ENCODE peak calls at places on chromosomes 13 and 19, in five cellular contexts. N, A, J, R and V are unnamed samples.

GRCh38 chr13:90532861-90533260 is 814.6 kb upstream of the MIR17HG start:
- DNase-seq in N (no peak), A (no peak), J (no peak), R (no peak), V (no peak)

GRCh38 chr19:56689198-56689597 is 17.6 kb upstream of the ZNF835 start:
- DNase-seq in N (no peak), A (no peak), J (no peak), R (no peak), V (no peak)

GRCh38 chr13:89401209-89401810 is 1730.1 kb downstream of the SLITRK5 start:
- DNase-seq in N (no peak), A (no peak), J (no peak), R (no peak), V (no peak)

GRCh38 chr13:40457844-40458243 is 208.6 kb downstream of the FOXO1 start:
- DNase-seq in N (no peak), A (no peak), J (no peak), R (no peak), V (no peak)

GRCh38 chr13:88086577-88086976 is 415.4 kb downstream of the SLITRK5 start:
- DNase-seq in N (no peak), A (no peak), J (no peak), R (no peak), V (no peak)

GRCh38 chr13:77528834-77529500 is 6.5 kb upstream of the SCEL start:
- DNase-seq in N (no peak), A (no peak), J (no peak), R (no peak), V (no peak)

GRCh38 chr13:79538757-79539156 is 57.8 kb downstream of the NDFIP2 start:
- DNase-seq in N (no peak), A (no peak), J (no peak), R (no peak), V (no peak)

GRCh38 chr13:76004411-76004810 is 368.3 kb downstream of the LMO7 start:
- DNase-seq in N (no peak), A (no peak), J (no peak), R (no peak), V (no peak)

GRCh38 chr13:59842507-59842906 is 321.2 kb downstream of the DIAPH3 start:
- DNase-seq in N (no peak), A (no peak), J (no peak), R (no peak), V (no peak)

GRCh38 chr13:95319551-95320274 is 18.5 kb upstream of the ABCC4 start:
- DNase-seq in N (no peak), A (no peak), J (no peak), R (no peak), V (no peak)

GRCh38 chr19:29502581-29502850 is 23.3 kb upstream of the VSTM2B start:
- DNase-seq in N (no peak), A (no peak), J (no peak), R (no peak), V (no peak)

GRCh38 chr19:35153701-35154534 is 617 bp upstream of the FXYD5 start:
- DNase-seq in N (peak), A (no peak), J (peak), R (peak), V (no peak)

GRCh38 chr13:113448885-113449692 is 4.2 kb downstream of the ADPRHL1 start:
- DNase-seq in N (peak), A (peak), J (peak), R (peak), V (no peak)
- TF ChIP-seq POLR2A in N (no peak), A (no peak), J (peak), R (peak), V (no peak)

GRCh38 chr19:1020868-1021425 is at the start of gene TMEM259:
- DNase-seq in N (peak), A (peak), J (peak), R (peak), V (peak)
- TF ChIP-seq POLR2A in N (no peak), A (no peak), J (peak), R (peak), V (peak)

GRCh38 chr19:13099073-13099999 is 3.3 kb downstream of the LYL1 start:
- DNase-seq in N (peak), A (no peak), J (no peak), R (peak), V (no peak)
- TF ChIP-seq POLR2A in N (no peak), A (no peak), J (no peak), R (peak), V (no peak)

GRCh38 chr19:5977785-5978605 is at the start of gene RANBP3:
- DNase-seq in N (peak), A (peak), J (peak), R (peak), V (peak)
- TF ChIP-seq POLR2A in N (peak), A (peak), J (peak), R (peak), V (peak)

DNA sequence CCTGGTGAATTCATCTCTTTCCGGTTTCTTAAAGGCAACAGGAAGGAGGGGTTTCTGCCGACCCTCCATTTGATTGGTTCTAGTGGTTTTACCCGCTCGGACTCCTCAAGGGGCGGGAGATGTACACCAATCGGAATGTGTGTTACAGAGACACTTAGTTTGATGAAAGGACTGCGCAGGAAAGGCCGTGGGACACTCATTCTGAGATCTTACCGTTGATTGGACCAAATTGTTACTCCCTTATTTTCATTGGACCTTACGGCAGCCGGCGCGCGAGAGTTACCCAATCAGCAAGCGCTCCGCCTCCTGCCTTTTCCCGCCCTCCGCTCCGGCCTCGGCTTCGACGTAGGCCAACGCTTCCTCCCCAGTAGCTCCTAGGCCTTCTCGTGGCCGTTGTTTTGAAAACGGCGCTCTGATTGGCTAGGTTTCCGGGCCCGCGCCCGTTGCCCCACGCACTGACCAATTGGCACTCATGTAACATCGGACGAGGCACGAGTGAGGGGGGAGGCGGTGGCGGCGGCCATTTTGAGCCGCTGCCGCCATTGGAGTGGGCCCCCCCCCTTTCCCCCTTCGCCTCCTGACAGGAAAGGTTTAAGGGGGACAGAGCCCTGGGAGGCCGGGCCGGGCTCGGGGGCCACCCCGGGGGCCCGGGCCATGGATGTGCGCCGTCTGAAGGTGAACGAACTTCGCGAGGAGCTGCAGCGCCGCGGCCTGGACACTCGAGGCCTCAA is at the start of gene HNRNPUL1:
- DNase-seq in N (peak), A (peak), J (peak), R (peak), V (peak)
- TF ChIP-seq POLR2A in N (no peak), A (no peak), J (peak), R (no peak), V (peak)